ENCODE peak calls at places on chromosomes 12 and 14, in nine cellular contexts. L, O, H, T, F, P, W, D and E are unnamed samples.
A peak's percentile ranks its signal among the peaks of the same experiment; 100 is the strongest.

GRCh38 chr14:98510392-98510791 is 761.6 kb downstream of the BCL11B start:
- DNase-seq in L (no peak), O (no peak), H (no peak), T (no peak), F (no peak), P (no peak), W (no peak), D (no peak), E (no peak)

GRCh38 chr12:14540801-14541462 is 26.8 kb downstream of the PLBD1 start:
- DNase-seq in L (no peak), O (no peak), H (no peak), T (no peak), F (no peak), P (no peak), W (no peak), D (no peak), E (no peak)

GRCh38 chr12:92593734-92594402 is 108.9 kb upstream of the PLEKHG7 start:
- DNase-seq in L (peak; percentile 61), O (peak; percentile 54), H (no peak), T (peak; percentile 39), F (no peak), P (peak; percentile 29), W (peak; percentile 35), D (peak; percentile 84), E (peak; percentile 61)

GRCh38 chr12:62922539-62922938 is 12.4 kb downstream of the PPM1H start:
- DNase-seq in L (no peak), O (no peak), H (no peak), T (no peak), F (no peak), P (no peak), W (no peak), D (no peak), E (no peak)

GRCh38 chr12:52151859-52152783 is 39.7 kb downstream of the KRT80 start:
- DNase-seq in L (no peak), O (no peak), H (peak; percentile 91), T (peak; percentile 77), F (peak; percentile 90), P (peak; percentile 79), W (peak; percentile 93), D (peak; percentile 90), E (peak; percentile 84)

GRCh38 chr12:130254476-130255276 is 83.0 kb upstream of the PIWIL1 start:
- DNase-seq in L (no peak), O (no peak), H (no peak), T (no peak), F (no peak), P (no peak), W (peak; percentile 91), D (no peak), E (no peak)

GRCh38 chr12:70787612-70788011 is 132.9 kb downstream of the PTPRR start:
- DNase-seq in L (no peak), O (no peak), H (no peak), T (no peak), F (peak; percentile 11), P (no peak), W (no peak), D (no peak), E (no peak)

GRCh38 chr14:92589213-92589852 is 75.8 kb downstream of the RIN3 start:
- DNase-seq in L (no peak), O (peak; percentile 34), H (peak; percentile 42), T (no peak), F (no peak), P (no peak), W (no peak), D (peak; percentile 37), E (peak; percentile 56)

GRCh38 chr12:5742264-5742663 is 202.8 kb downstream of the ANO2 start:
- DNase-seq in L (no peak), O (no peak), H (no peak), T (no peak), F (no peak), P (no peak), W (no peak), D (no peak), E (no peak)

GRCh38 chr14:24774167-24774915 is 140.4 kb upstream of the GZMB start:
- DNase-seq in L (no peak), O (no peak), H (no peak), T (no peak), F (no peak), P (no peak), W (no peak), D (no peak), E (no peak)
- TF ChIP-seq POLR2AphosphoS5 in L (no peak), O (no peak), H (no peak), T (no peak), F (no peak), P (no peak), W (no peak), D (no peak), E (no peak)

GRCh38 chr14:68592948-68593347 is 199.9 kb downstream of the ZFP36L1 start:
- DNase-seq in L (no peak), O (no peak), H (no peak), T (no peak), F (no peak), P (no peak), W (no peak), D (no peak), E (no peak)

GRCh38 chr14:68593806-68594536 is 198.9 kb downstream of the ZFP36L1 start:
- DNase-seq in L (no peak), O (peak; percentile 46), H (no peak), T (no peak), F (no peak), P (no peak), W (no peak), D (no peak), E (no peak)

GRCh38 chr14:68589447-68590232 is 203.2 kb downstream of the ZFP36L1 start:
- DNase-seq in L (no peak), O (no peak), H (no peak), T (peak; percentile 42), F (peak; percentile 52), P (no peak), W (no peak), D (no peak), E (peak; percentile 97)

GRCh38 chr14:68591786-68592185 is 201.1 kb downstream of the ZFP36L1 start:
- DNase-seq in L (no peak), O (no peak), H (no peak), T (no peak), F (no peak), P (no peak), W (no peak), D (no peak), E (no peak)

GRCh38 chr14:68590233-68590535 is 202.7 kb downstream of the ZFP36L1 start:
- DNase-seq in L (no peak), O (no peak), H (no peak), T (no peak), F (no peak), P (no peak), W (no peak), D (no peak), E (no peak)
- H3K4me1 ChIP-seq in L (no peaks in the 10 kb centered on the region), O (peaks cover 46% of the 10 kb centered on the region), H (peaks cover 34% of the 10 kb centered on the region), T (peaks cover 32% of the 10 kb centered on the region), F (peaks cover 49% of the 10 kb centered on the region), P (peaks cover 6% of the 10 kb centered on the region), W (peaks cover 5% of the 10 kb centered on the region), D (peaks cover 30% of the 10 kb centered on the region), E (peaks cover 85% of the 10 kb centered on the region)

DNA sequence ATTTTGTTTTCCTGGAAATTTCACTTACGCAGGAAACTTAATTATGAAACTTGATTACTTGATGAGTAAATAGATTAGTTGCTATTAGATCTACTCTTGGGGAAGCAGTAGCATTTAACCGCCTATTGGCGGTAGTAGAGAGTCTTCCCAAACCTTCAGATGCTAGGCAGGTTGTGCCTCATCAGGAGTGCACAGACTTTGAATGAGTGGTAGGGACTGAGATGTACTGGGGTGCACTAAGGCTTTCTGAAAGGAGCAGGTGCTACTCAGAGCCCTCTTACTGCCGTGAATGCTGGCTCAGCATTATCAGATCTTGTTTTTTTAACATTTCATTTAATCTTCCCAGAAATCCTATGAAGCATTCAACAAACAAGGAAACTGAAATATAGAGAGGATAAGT is 7.7 kb downstream of the GATC start:
- DNase-seq in L (no peak), O (peak; percentile 45), H (peak; percentile 70), T (no peak), F (peak; percentile 68), P (no peak), W (no peak), D (no peak), E (no peak)
- TF ChIP-seq CTCF in L (peak; percentile 83), O (peak; percentile 49), H (peak; percentile 88), T (peak; percentile 36), F (peak; percentile 68), P (peak; percentile 38), W (peak; percentile 41), D (peak; percentile 18), E (peak; percentile 12)

GRCh38 chr14:33404054-33404453 is 465.4 kb downstream of the NPAS3 start:
- DNase-seq in L (no peak), O (no peak), H (no peak), T (no peak), F (no peak), P (no peak), W (no peak), D (no peak), E (no peak)
- TF ChIP-seq POLR2AphosphoS5 in L (no peak), O (no peak), H (no peak), T (no peak), F (no peak), P (no peak), W (no peak), D (no peak), E (no peak)

DNA sequence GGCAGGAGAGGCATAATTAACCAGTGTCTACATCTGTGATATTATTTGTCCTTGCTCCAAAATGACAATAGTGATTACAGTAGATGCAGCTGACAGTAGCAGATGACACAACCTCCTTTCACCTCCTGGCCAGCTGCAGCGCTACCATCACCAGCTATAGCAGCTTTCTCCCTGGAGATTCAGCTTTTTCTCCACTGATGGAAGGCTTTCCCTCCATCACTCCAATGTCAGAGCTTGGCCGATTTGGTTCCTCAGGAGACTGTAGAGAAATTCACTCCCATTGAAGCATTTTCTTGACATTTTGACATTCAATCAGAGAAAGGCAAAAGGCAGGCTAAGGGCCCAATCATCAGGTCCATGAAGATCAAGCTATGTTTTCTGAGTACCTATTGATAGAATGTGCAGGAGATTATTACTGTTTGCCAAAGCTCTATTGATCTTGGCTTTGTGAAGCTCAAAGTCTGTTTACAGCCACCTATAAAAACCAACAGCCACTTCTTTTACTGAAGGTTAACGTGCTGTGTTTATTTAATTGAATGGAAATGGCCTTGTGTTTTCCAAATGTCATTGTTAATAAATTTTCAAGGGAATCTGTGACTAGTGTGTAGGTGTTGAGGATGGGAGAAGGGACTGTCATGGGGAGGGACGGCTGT is 785.1 kb downstream of the DIO2 start:
- DNase-seq in L (no peak), O (no peak), H (no peak), T (no peak), F (no peak), P (no peak), W (no peak), D (no peak), E (no peak)
- H3K4me1 ChIP-seq in L (no peaks in the 10 kb centered on the region), O (no peaks in the 10 kb centered on the region), H (no peaks in the 10 kb centered on the region), T (peaks cover 12% of the 10 kb centered on the region), F (no peaks in the 10 kb centered on the region), P (no peaks in the 10 kb centered on the region), W (no peaks in the 10 kb centered on the region), D (no peaks in the 10 kb centered on the region), E (no peaks in the 10 kb centered on the region)

GRCh38 chr14:90815817-90816662 is at the start of gene TTC7B:
- DNase-seq in L (no peak), O (no peak), H (peak; percentile 72), T (peak; percentile 43), F (peak; percentile 99), P (peak; percentile 51), W (no peak), D (peak; percentile 88), E (peak; percentile 73)
- TF ChIP-seq CTCF in L (peak; percentile 70), O (peak; percentile 33), H (no peak), T (no peak), F (peak; percentile 17), P (peak; percentile 15), W (no peak), D (no peak), E (no peak)